ENCODE peak calls at places on chromosomes 13 and 19, in ten cellular contexts. F, W, V, Z, Y, K, Q, N, G and T are unnamed samples. For H3K36me3, the result is how much of the 10 kb centered on the place peaks cover.

GRCh38 chr19:39506944-39507714 is 7.8 kb upstream of the SELENOV start:
- DNase-seq in W (peak), Z (peak), Q (no peak), K (no peak), N (peak), Y (no peak), G (peak), F (no peak), V (no peak), T (no peak)

GRCh38 chr13:35769812-35770211 is 293.3 kb upstream of the MAB21L1 start:
- DNase-seq in G (no peak), F (no peak), W (no peak), Y (no peak), Z (no peak), K (no peak), V (no peak), Q (no peak), N (no peak), T (no peak)

GRCh38 chr19:40585677-40586422 is 9.2 kb downstream of the SHKBP1 start:
- DNase-seq in K (no peak), N (peak), Y (no peak), V (no peak), Q (no peak), W (no peak), Z (peak), G (no peak), F (no peak), T (no peak)

GRCh38 chr19:6587998-6588507 is 2.9 kb downstream of the CD70 start:
- DNase-seq in V (no peak), Y (no peak), N (no peak), F (no peak), Z (no peak), W (no peak), G (no peak), K (no peak), Q (no peak), T (no peak)

GRCh38 chr13:26558912-26559485 is 1.5 kb downstream of the WASF3 start:
- DNase-seq in W (no peak), K (no peak), N (no peak), Z (no peak), F (no peak), G (no peak), V (no peak), Q (no peak), Y (no peak), T (no peak)

GRCh38 chr13:76647550-76647949 is 238.7 kb downstream of the KCTD12 start:
- DNase-seq in Y (no peak), Z (peak), V (no peak), G (no peak), K (no peak), N (no peak), Q (no peak), W (no peak), F (no peak), T (no peak)

GRCh38 chr19:19471682-19472081 is 43.7 kb downstream of the TSSK6 start:
- DNase-seq in Y (no peak), Q (no peak), F (no peak), W (no peak), N (no peak), Z (no peak), G (no peak), V (no peak), K (no peak), T (no peak)

GRCh38 chr13:37192986-37193385 is 87.5 kb upstream of the CSNK1A1L start:
- DNase-seq in V (no peak), W (no peak), Z (no peak), K (no peak), F (no peak), Q (no peak), N (no peak), G (no peak), Y (no peak), T (no peak)

GRCh38 chr19:17784201-17785008 is 10.5 kb upstream of the B3GNT3 start:
- DNase-seq in G (peak), K (no peak), Q (peak), V (peak), N (peak), F (no peak), Y (no peak), Z (no peak), W (peak), T (peak)

GRCh38 chr19:15672580-15673175 is at the start of gene CYP4F12:
- DNase-seq in F (peak), V (peak), W (peak), N (peak), Y (no peak), G (peak), K (no peak), Z (no peak), Q (peak), T (peak)

GRCh38 chr19:55660404-55660803 is 5.6 kb downstream of the U2AF2 start:
- DNase-seq in F (no peak), G (no peak), V (no peak), Z (no peak), Q (no peak), Y (no peak), K (no peak), W (no peak), N (no peak), T (no peak)
- H3K36me3 ChIP-seq in F (half or more), G (half or more), V (under half), Z (under half), Q (half or more), Y (half or more), K (under half), W (under half), N (under half), T (under half)

GRCh38 chr19:8575467-8575997 is 1.7 kb downstream of the MYO1F start:
- DNase-seq in N (no peak), K (no peak), V (no peak), Y (no peak), F (no peak), Q (no peak), G (peak), Z (peak), W (peak), T (peak)
- H3K36me3 ChIP-seq in N (under half), K (under half), V (under half), Y (under half), F (under half), Q (under half), G (under half), Z (under half), W (under half), T (under half)

DNA sequence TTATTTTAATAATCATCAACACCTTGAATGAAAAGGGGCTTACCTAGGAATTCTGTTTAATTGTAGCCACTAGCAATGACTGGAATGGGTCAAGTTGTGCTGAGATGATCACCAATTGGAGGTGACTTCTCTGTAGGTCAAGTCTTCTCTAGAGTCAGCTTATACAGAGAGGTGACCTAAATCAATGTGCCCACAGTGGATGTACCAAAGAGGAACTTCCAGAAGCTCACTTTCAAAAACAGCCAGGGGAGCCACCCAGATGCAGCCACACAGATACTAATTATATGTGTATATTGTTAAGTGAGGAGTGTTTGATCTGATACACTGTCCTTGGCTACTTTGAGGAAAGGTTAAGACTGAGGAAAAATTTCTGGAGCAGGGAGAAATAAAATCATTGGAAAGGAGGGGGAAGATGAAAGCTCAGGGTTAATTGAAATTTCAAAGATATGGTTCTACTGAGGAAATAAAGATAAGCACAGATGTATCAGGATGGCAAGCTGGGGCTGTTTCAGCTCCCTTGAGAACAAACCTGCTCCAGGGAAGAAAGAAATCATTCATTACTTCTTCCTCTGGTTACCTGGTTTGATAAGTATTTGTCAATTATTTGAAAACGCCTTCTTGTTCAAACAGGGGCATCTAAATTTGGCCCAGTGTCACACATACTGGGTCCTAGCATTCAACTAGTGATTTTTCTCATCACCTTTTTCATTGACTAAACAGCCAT is 5.1 kb downstream of the GPR183 start:
- DNase-seq in N (no peak), G (no peak), F (no peak), W (no peak), Y (no peak), Q (no peak), Z (no peak), V (no peak), K (no peak), T (no peak)
- H3K36me3 ChIP-seq in N (under half), G (under half), F (under half), W (under half), Y (under half), Q (under half), Z (under half), V (under half), K (under half), T (under half)

GRCh38 chr13:107778094-107778493 is 437.2 kb downstream of the LIG4 start:
- DNase-seq in G (no peak), Y (no peak), N (no peak), Z (no peak), Q (no peak), V (no peak), F (no peak), W (no peak), K (no peak), T (no peak)
- H3K36me3 ChIP-seq in G (under half), Y (under half), N (under half), Z (under half), Q (under half), V (under half), F (under half), W (under half), K (under half), T (under half)

DNA sequence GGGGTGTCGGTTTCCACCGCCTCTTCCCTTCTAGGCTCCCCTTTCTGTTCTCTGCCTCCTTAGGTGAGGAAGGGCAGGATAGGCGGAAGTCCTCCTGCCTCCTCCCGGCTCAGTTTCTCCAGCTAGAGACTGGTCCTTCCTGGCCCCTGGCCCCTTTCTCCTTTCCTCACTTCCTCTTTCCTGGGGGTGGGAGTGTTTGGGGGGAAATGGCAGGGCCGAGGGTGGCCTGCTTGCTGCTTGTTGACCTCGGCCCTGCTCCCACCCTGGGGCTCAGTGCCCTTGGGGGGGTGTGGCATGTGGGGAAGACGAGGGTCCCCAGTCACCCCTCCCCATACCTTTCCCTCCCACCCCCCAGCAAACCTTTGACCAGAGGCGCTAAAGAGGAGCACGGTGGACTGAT is 5.0 kb downstream of the U2AF2 start:
- DNase-seq in K (no peak), W (no peak), Q (no peak), Z (no peak), V (no peak), Y (no peak), G (no peak), N (no peak), F (no peak), T (no peak)
- H3K36me3 ChIP-seq in K (under half), W (under half), Q (half or more), Z (under half), V (under half), Y (half or more), G (half or more), N (under half), F (half or more), T (under half)

GRCh38 chr13:24290280-24290932 is 19.0 kb upstream of the C1QTNF9 start:
- DNase-seq in V (no peak), K (no peak), F (no peak), Q (no peak), W (no peak), G (no peak), Y (no peak), Z (no peak), N (no peak), T (no peak)

GRCh38 chr13:24286624-24287023 is 22.8 kb upstream of the C1QTNF9 start:
- DNase-seq in Q (no peak), V (no peak), Y (no peak), Z (no peak), K (no peak), N (no peak), G (no peak), W (no peak), F (no peak), T (no peak)

GRCh38 chr13:24292476-24292875 is 16.9 kb upstream of the C1QTNF9 start:
- DNase-seq in K (no peak), Z (no peak), Q (no peak), F (no peak), V (no peak), Y (no peak), N (no peak), G (no peak), W (no peak), T (no peak)

GRCh38 chr13:24287748-24288287 is 21.6 kb upstream of the C1QTNF9 start:
- DNase-seq in W (no peak), Q (no peak), V (no peak), N (no peak), F (no peak), G (no peak), Y (no peak), Z (no peak), K (no peak), T (no peak)

GRCh38 chr13:24288870-24289269 is 20.5 kb upstream of the C1QTNF9 start:
- DNase-seq in Y (no peak), F (no peak), V (no peak), Z (no peak), G (no peak), Q (no peak), N (no peak), W (no peak), K (no peak), T (no peak)
- H3K36me3 ChIP-seq in Y (under half), F (under half), V (under half), Z (under half), G (half or more), Q (half or more), N (under half), W (under half), K (under half), T (half or more)

GRCh38 chr13:31908696-31909386 is 122.7 kb upstream of the FRY start:
- DNase-seq in W (no peak), F (no peak), K (no peak), V (no peak), N (no peak), Z (no peak), Q (no peak), G (peak), Y (no peak), T (no peak)
- H3K36me3 ChIP-seq in W (under half), F (under half), K (under half), V (under half), N (under half), Z (under half), Q (under half), G (under half), Y (under half), T (under half)

GRCh38 chr13:98871727-98872126 is 106.1 kb downstream of the DOCK9 start:
- DNase-seq in Q (no peak), Y (no peak), G (no peak), K (no peak), N (no peak), V (no peak), Z (no peak), W (no peak), F (no peak), T (no peak)

GRCh38 chr13:98869408-98870090 is 108.3 kb downstream of the DOCK9 start:
- DNase-seq in W (peak), V (no peak), Q (no peak), G (peak), Z (no peak), Y (no peak), N (peak), F (no peak), K (no peak), T (no peak)

GRCh38 chr13:98868932-98869331 is 108.9 kb downstream of the DOCK9 start:
- DNase-seq in Q (no peak), V (no peak), K (no peak), G (no peak), Y (no peak), N (no peak), Z (no peak), W (no peak), F (no peak), T (no peak)

DNA sequence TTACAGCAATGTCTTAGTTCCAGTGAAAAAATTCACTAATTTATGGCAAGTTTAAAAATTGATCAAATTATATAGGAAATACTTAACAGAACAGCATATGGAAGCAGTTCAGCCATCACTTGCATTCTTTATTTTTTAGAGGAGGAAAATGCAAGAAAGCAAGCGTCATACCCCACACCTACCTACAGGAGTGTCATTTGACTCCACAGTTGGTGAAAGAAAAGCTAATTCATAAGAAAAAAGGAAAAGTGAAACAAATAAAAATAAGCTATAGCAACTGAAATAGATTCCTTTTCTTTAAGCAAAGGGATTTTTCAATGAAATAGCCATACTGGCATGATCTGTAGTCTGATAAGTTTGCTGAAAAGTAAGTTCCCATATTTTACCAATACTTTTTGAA is 111.0 kb downstream of the DOCK9 start:
- DNase-seq in Y (no peak), N (no peak), V (no peak), G (no peak), W (no peak), Z (no peak), Q (no peak), F (no peak), K (no peak), T (no peak)
- H3K36me3 ChIP-seq in Y (under half), N (under half), V (under half), G (half or more), W (under half), Z (under half), Q (half or more), F (under half), K (under half), T (under half)

GRCh38 chr19:36409841-36410240 is 8.6 kb downstream of the ZFP82 start:
- DNase-seq in F (no peak), N (no peak), Z (peak), K (no peak), Q (no peak), V (no peak), Y (no peak), G (no peak), W (no peak), T (no peak)
- H3K36me3 ChIP-seq in F (under half), N (under half), Z (under half), K (under half), Q (half or more), V (under half), Y (under half), G (under half), W (under half), T (under half)

DNA sequence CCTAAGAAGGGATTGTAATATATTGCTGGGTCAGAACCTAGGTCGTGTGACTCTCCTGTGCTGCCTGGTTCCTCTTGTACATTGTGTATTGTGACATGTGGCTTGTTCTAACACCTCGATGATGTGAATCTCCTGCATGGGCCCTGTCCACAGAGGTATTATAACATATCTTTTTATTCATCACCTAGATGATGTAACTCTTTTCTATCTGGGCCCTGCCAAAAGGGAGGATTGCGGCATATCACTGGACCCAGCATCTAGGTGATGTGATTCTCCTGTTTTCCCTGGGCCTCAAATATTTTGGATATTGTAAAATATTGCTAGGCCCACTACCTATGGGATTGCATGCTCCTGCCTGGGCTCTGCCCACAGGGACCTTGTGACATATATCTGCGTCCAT is 33.4 kb upstream of the ZNF254 start:
- DNase-seq in Z (no peak), N (no peak), K (no peak), F (no peak), W (no peak), Q (no peak), G (no peak), Y (no peak), V (no peak), T (no peak)
- H3K36me3 ChIP-seq in Z (under half), N (under half), K (under half), F (half or more), W (under half), Q (half or more), G (half or more), Y (under half), V (under half), T (under half)